ENCODE peak calls at places on chromosomes 16 and 17, in seven cellular contexts. M, T, Y, K, I, A and G are unnamed samples.

GRCh38 chr17:63433746-63434591 is 12.1 kb downstream of the CYB561 start:
- DNase-seq in M (peak; percentile 92), T (no peak), Y (no peak), K (peak; percentile 47), I (peak; percentile 15), A (no peak), G (peak; percentile 86)

GRCh38 chr17:57906910-57907309 is 48.3 kb downstream of the CUEDC1 start:
- DNase-seq in M (no peak), T (no peak), Y (no peak), K (no peak), I (peak; percentile 89), A (no peak), G (no peak)

GRCh38 chr17:43368740-43369506 is 29.9 kb upstream of the ARL4D start:
- DNase-seq in M (peak; percentile 70), T (peak; percentile 81), Y (peak; percentile 66), K (peak; percentile 82), I (peak; percentile 78), A (peak; percentile 70), G (peak; percentile 95)

GRCh38 chr17:14209215-14209614 is 27.4 kb downstream of the CDRT15 start:
- DNase-seq in M (peak; percentile 17), T (no peak), Y (no peak), K (no peak), I (no peak), A (no peak), G (no peak)

GRCh38 chr16:57639172-57639571 is 10.7 kb downstream of the ADGRG1 start:
- DNase-seq in M (no peak), T (peak; percentile 57), Y (peak; percentile 64), K (no peak), I (peak; percentile 90), A (no peak), G (no peak)

GRCh38 chr16:14600164-14600563 is 29.9 kb downstream of the PARN start:
- DNase-seq in M (peak; percentile 41), T (no peak), Y (peak; percentile 13), K (no peak), I (no peak), A (no peak), G (no peak)

GRCh38 chr17:63697341-63698286 is 2.3 kb downstream of the LIMD2 start:
- DNase-seq in M (no peak), T (peak; percentile 71), Y (peak; percentile 89), K (no peak), I (peak; percentile 19), A (peak; percentile 87), G (peak; percentile 85)

GRCh38 chr16:49003022-49003421 is 278.6 kb downstream of the CBLN1 start:
- DNase-seq in M (no peak), T (no peak), Y (no peak), K (no peak), I (no peak), A (no peak), G (no peak)

GRCh38 chr16:15971435-15971805 is 22.0 kb downstream of the ABCC1 start:
- DNase-seq in M (no peak), T (no peak), Y (no peak), K (no peak), I (no peak), A (no peak), G (no peak)

GRCh38 chr16:75224281-75224680 is 5.5 kb downstream of the CTRB1 start:
- DNase-seq in M (no peak), T (no peak), Y (no peak), K (no peak), I (no peak), A (no peak), G (no peak)

GRCh38 chr16:57892447-57893096 is 78.4 kb downstream of the CNGB1 start:
- DNase-seq in M (no peak), T (peak; percentile 68), Y (no peak), K (no peak), I (peak; percentile 13), A (no peak), G (no peak)

GRCh38 chr16:51989637-51990230 is 557.2 kb downstream of the TOX3 start:
- DNase-seq in M (no peak), T (no peak), Y (no peak), K (no peak), I (no peak), A (no peak), G (no peak)

GRCh38 chr17:64130559-64131001 is 636 bp upstream of the ERN1 start:
- DNase-seq in M (peak; percentile 80), T (peak; percentile 37), Y (no peak), K (no peak), I (no peak), A (peak; percentile 62), G (peak; percentile 80)

GRCh38 chr16:73000020-73000906 is 47.7 kb downstream of the ZFHX3 start:
- DNase-seq in M (no peak), T (no peak), Y (no peak), K (peak; percentile 82), I (peak; percentile 65), A (no peak), G (no peak)

GRCh38 chr16:56606071-56606687 is 2.2 kb upstream of the MT2A start:
- DNase-seq in M (peak; percentile 79), T (peak; percentile 38), Y (no peak), K (peak; percentile 61), I (peak; percentile 18), A (no peak), G (no peak)

GRCh38 chr17:16906670-16907069 is 65.2 kb downstream of the TNFRSF13B start:
- DNase-seq in M (peak; percentile 19), T (no peak), Y (no peak), K (no peak), I (no peak), A (no peak), G (no peak)

GRCh38 chr16:23414731-23415130 is 38.3 kb downstream of the COG7 start:
- DNase-seq in M (no peak), T (no peak), Y (no peak), K (no peak), I (no peak), A (no peak), G (no peak)

GRCh38 chr17:80243526-80244433 is 16.9 kb upstream of the RNF213 start:
- DNase-seq in M (no peak), T (no peak), Y (no peak), K (no peak), I (no peak), A (no peak), G (peak; percentile 63)

GRCh38 chr16:29806096-29806579 is at the start of gene MAZ:
- DNase-seq in M (peak; percentile 91), T (no peak), Y (peak; percentile 68), K (no peak), I (peak; percentile 81), A (peak; percentile 74), G (no peak)

GRCh38 chr17:70006159-70006558 is 68.9 kb upstream of the KCNJ16 start:
- DNase-seq in M (peak; percentile 50), T (no peak), Y (no peak), K (no peak), I (no peak), A (no peak), G (no peak)

GRCh38 chr17:58333396-58334207 is 5.0 kb upstream of the TSPOAP1 start:
- DNase-seq in M (no peak), T (no peak), Y (no peak), K (no peak), I (no peak), A (peak; percentile 46), G (peak; percentile 32)

GRCh38 chr16:59259074-59259963 is 525.2 kb upstream of the GOT2 start:
- DNase-seq in M (no peak), T (no peak), Y (peak; percentile 8), K (no peak), I (no peak), A (no peak), G (no peak)

GRCh38 chr16:1712791-1713261 is 6.8 kb downstream of the MAPK8IP3 start:
- DNase-seq in M (peak; percentile 43), T (no peak), Y (no peak), K (no peak), I (no peak), A (peak; percentile 29), G (no peak)
- H3K27ac ChIP-seq in M (no peak overlapping the region), T (no peak overlapping the region), Y (no peak overlapping the region), K (no peak overlapping the region), I (peak overlapping the region; percentile 66), A (peak overlapping the region; percentile 70), G (peak overlapping the region; percentile 13)

GRCh38 chr17:82110298-82110697 is 12.3 kb upstream of the FASN start:
- DNase-seq in M (no peak), T (no peak), Y (no peak), K (no peak), I (no peak), A (no peak), G (no peak)
- H3K27ac ChIP-seq in M (no peak overlapping the region), T (peak overlapping the region; percentile 20), Y (no peak overlapping the region), K (no peak overlapping the region), I (no peak overlapping the region), A (no peak overlapping the region), G (no peak overlapping the region)

GRCh38 chr16:67429053-67429798 is 1.7 kb upstream of the HSD11B2 start:
- DNase-seq in M (no peak), T (no peak), Y (no peak), K (no peak), I (no peak), A (no peak), G (peak; percentile 58)

GRCh38 chr16:67431077-67431804 is at the start of gene HSD11B2:
- DNase-seq in M (peak; percentile 45), T (peak; percentile 77), Y (no peak), K (peak; percentile 41), I (peak; percentile 64), A (peak; percentile 22), G (peak; percentile 87)

GRCh38 chr16:67429799-67430503 is 970 bp upstream of the HSD11B2 start:
- DNase-seq in M (no peak), T (no peak), Y (no peak), K (no peak), I (no peak), A (no peak), G (peak; percentile 61)

GRCh38 chr16:67431805-67432476 is 1.0 kb downstream of the HSD11B2 start:
- DNase-seq in M (no peak), T (no peak), Y (no peak), K (no peak), I (no peak), A (no peak), G (peak; percentile 72)

DNA sequence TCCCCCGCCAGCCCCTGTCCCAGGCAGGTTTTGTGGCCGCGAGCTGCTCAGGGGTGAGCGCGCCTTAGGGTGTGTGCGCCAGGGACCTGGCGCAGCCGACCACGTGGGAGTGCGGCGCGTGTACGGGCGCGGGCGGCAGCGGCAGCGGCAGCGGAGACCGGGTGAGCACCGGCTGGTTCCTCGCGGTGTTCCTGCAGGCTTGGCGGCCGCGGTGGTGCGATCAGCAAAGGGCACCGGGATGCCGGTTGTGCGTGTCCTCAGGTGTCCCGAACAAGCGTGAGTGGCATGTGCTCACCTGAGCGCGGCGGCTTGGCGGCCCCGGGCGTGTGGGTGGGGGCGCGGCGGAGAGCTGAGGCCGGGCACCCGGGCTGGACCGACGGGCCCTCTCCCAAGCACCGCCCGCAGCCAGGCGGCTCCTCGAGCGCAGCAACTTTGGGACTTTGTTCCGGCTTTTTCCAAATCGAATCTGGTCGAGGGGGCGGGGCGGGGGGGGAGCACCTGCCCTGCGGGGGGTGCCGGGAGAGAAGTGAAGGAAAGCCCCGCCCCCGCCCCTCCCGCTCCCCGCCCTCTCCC is 331 bp upstream of the HSD11B2 start:
- DNase-seq in M (no peak), T (peak; percentile 69), Y (no peak), K (peak; percentile 46), I (no peak), A (no peak), G (peak; percentile 89)
- H3K27ac ChIP-seq in M (no peak overlapping the region), T (peak overlapping the region; percentile 47), Y (no peak overlapping the region), K (peak overlapping the region; percentile 88), I (no peak overlapping the region), A (peak overlapping the region; percentile 80), G (peak overlapping the region; percentile 80)

GRCh38 chr17:1083451-1084187 is 86.7 kb downstream of the TIMM22 start:
- DNase-seq in M (no peak), T (no peak), Y (no peak), K (no peak), I (no peak), A (no peak), G (peak; percentile 39)
- H3K27ac ChIP-seq in M (no peak overlapping the region), T (no peak overlapping the region), Y (no peak overlapping the region), K (no peak overlapping the region), I (no peak overlapping the region), A (no peak overlapping the region), G (no peak overlapping the region)